ENCODE peak calls at places on chromosomes 2 and 18, in eight cellular contexts. Q is fibroblast of mammary gland; C is progenitor cell of endocrine pancreas; N is NCI-H1092; Z is lung microvascular endothelial cell; R is stomach; M is DND-41; V is stimulated activated CD8-positive, alpha-beta memory T cell treated with anti-CD3 and anti-CD28 coated beads, Interleukin-12 subunit alpha, Interleukin-12 subunit beta, amount 100 ng/mL, for 4 hours. O is an unnamed sample.
A peak's percentile ranks its signal among the peaks of the same experiment; 100 is the strongest.

GRCh38 chr2:19460761-19461160 is 102.3 kb upstream of the OSR1 start:
- DNase-seq in Q (no peak), V (no peak), R (no peak), Z (no peak), M (no peak), N (no peak), C (no peak), O (no peak)

GRCh38 chr2:120439637-120440384 is 93.9 kb downstream of the INHBB start:
- DNase-seq in R (no peak), V (no peak), C (no peak), Q (no peak), Z (no peak), M (no peak), N (no peak), O (no peak)

GRCh38 chr2:180823546-180824141 is 156.8 kb upstream of the UBE2E3 start:
- DNase-seq in Q (peak; percentile 72), R (no peak), Z (no peak), M (no peak), V (no peak), N (no peak), C (no peak), O (no peak)

GRCh38 chr2:236089271-236090026 is 78.7 kb downstream of the GBX2 start:
- DNase-seq in Z (no peak), Q (peak; percentile 1), V (no peak), M (no peak), N (no peak), C (no peak), R (no peak), O (peak; percentile 9)

GRCh38 chr2:191180712-191181111 is 29.9 kb upstream of the STAT4 start:
- DNase-seq in Q (peak; percentile 73), Z (peak; percentile 25), N (no peak), C (no peak), M (no peak), V (no peak), R (no peak), O (peak; percentile 49)

GRCh38 chr18:50441518-50441917 is 66.7 kb downstream of the SKA1 start:
- DNase-seq in N (no peak), R (no peak), C (no peak), M (no peak), Q (no peak), V (no peak), Z (no peak), O (no peak)

GRCh38 chr2:235244497-235245215 is 249.2 kb upstream of the AGAP1 start:
- DNase-seq in N (no peak), C (no peak), M (no peak), R (no peak), Z (no peak), Q (peak; percentile 42), V (no peak), O (no peak)

GRCh38 chr2:8571792-8572499 is 109.9 kb upstream of the ID2 start:
- DNase-seq in Z (no peak), R (peak; percentile 16), M (no peak), C (no peak), Q (no peak), V (no peak), N (no peak), O (no peak)

GRCh38 chr2:21422050-21422449 is 298.3 kb downstream of the TDRD15 start:
- DNase-seq in M (peak; percentile 15), Q (no peak), Z (no peak), C (no peak), V (no peak), N (no peak), R (no peak), O (no peak)

GRCh38 chr2:85854166-85854509 is 34.7 kb downstream of the ST3GAL5 start:
- DNase-seq in C (no peak), Q (no peak), M (peak; percentile 21), N (no peak), V (no peak), R (no peak), Z (peak; percentile 4), O (no peak)

GRCh38 chr2:237614151-237614720 is 13.2 kb upstream of the LRRFIP1 start:
- DNase-seq in N (no peak), R (no peak), C (no peak), Z (peak; percentile 97), V (no peak), Q (no peak), M (no peak), O (no peak)

GRCh38 chr18:25786778-25787177 is 303.6 kb downstream of the SS18 start:
- DNase-seq in R (no peak), V (no peak), C (no peak), M (no peak), N (no peak), Q (peak; percentile 92), Z (no peak), O (no peak)

GRCh38 chr2:42045956-42046748 is 1.7 kb upstream of the PKDCC start:
- DNase-seq in R (no peak), M (no peak), C (no peak), V (no peak), N (peak; percentile 64), Q (no peak), Z (no peak), O (no peak)

GRCh38 chr2:171952276-171952675 is 30.0 kb downstream of the HAT1 start:
- DNase-seq in M (no peak), N (no peak), R (no peak), C (no peak), Q (no peak), V (no peak), Z (no peak), O (no peak)

GRCh38 chr2:105674406-105674805 is 70.3 kb upstream of the NCK2 start:
- DNase-seq in R (no peak), C (no peak), Q (no peak), M (no peak), V (no peak), Z (peak; percentile 12), N (no peak), O (no peak)

GRCh38 chr2:236642125-236642524 is 72.5 kb downstream of the ACKR3 start:
- DNase-seq in N (no peak), M (no peak), R (no peak), C (no peak), V (no peak), Z (no peak), Q (no peak), O (peak; percentile 34)